ENCODE peak calls at places on chromosome X, in ten cellular contexts. M is lower lobe of right lung, L is tibial artery, R is mesenchymal stem cell, O is mesendoderm, I is heart left ventricle, N is mammary epithelial cell, Q is hepatocyte, W is body of pancreas, H is neuronal stem cell. D is an unnamed sample.

GRCh38 chrX:9416562-9417319 is 48.1 kb upstream of the TBL1X start:
- DNase-seq in R (peak; percentile 24), Q (no peak), H (no peak), W (no peak), O (no peak), N (no peak), M (no peak), I (no peak), L (peak; percentile 71), D (peak; percentile 74)

GRCh38 chrX:10246846-10247245 is 90.1 kb downstream of the CLCN4 start:
- DNase-seq in L (no peak), Q (no peak), W (no peak), N (no peak), H (no peak), I (no peak), O (no peak), M (no peak), R (no peak), D (no peak)

GRCh38 chrX:115892787-115893671 is 277.5 kb upstream of the AGTR2 start:
- DNase-seq in L (no peak), Q (no peak), M (no peak), O (peak; percentile 80), W (peak; percentile 85), H (no peak), R (peak; percentile 20), I (no peak), N (peak; percentile 73), D (no peak)

GRCh38 chrX:16307950-16308349 is 140.7 kb downstream of the MAGEB17 start:
- DNase-seq in M (no peak), R (no peak), N (no peak), H (no peak), L (no peak), O (no peak), W (no peak), Q (peak; percentile 8), I (no peak), D (no peak)

GRCh38 chrX:72271091-72271490 is 6.0 kb downstream of the RPS4X start:
- DNase-seq in W (no peak), M (no peak), L (no peak), N (no peak), R (no peak), H (no peak), I (no peak), Q (no peak), O (no peak), D (no peak)

GRCh38 chrX:153723351-153724251 is 586 bp downstream of the BCAP31 start:
- DNase-seq in H (peak; percentile 42), I (peak; percentile 66), N (peak; percentile 61), L (no peak), R (peak; percentile 61), W (peak; percentile 42), M (peak; percentile 65), Q (peak; percentile 57), O (peak; percentile 67), D (peak; percentile 63)

GRCh38 chrX:74422576-74423288 is 1.4 kb downstream of the SLC16A2 start:
- DNase-seq in W (peak; percentile 55), O (peak; percentile 88), Q (peak; percentile 74), M (peak; percentile 52), R (peak; percentile 73), N (peak; percentile 54), I (peak; percentile 79), H (peak; percentile 42), L (peak; percentile 83), D (peak; percentile 74)

GRCh38 chrX:54043696-54044125 is 562 bp downstream of the PHF8 start:
- DNase-seq in L (no peak), H (no peak), N (peak; percentile 38), W (peak; percentile 38), R (peak; percentile 48), M (no peak), Q (peak; percentile 53), O (no peak), I (peak; percentile 74), D (peak; percentile 58)

GRCh38 chrX:960821-961220 is 251.6 kb downstream of the CRLF2 start:
- DNase-seq in L (peak; percentile 56), W (no peak), N (no peak), Q (no peak), M (no peak), H (no peak), I (no peak), O (no peak), R (no peak), D (no peak)

GRCh38 chrX:120305531-120306145 is 5.6 kb downstream of the TMEM255A start:
- DNase-seq in O (peak; percentile 43), I (no peak), Q (peak; percentile 4), H (no peak), R (no peak), W (no peak), L (no peak), N (no peak), M (no peak), D (no peak)

GRCh38 chrX:98412058-98412457 is 1528.3 kb downstream of the RPA4 start:
- DNase-seq in H (no peak), L (no peak), I (no peak), N (no peak), R (no peak), W (no peak), M (no peak), Q (no peak), O (no peak), D (no peak)

GRCh38 chrX:101117701-101118100 is 19.7 kb downstream of the CENPI start:
- DNase-seq in L (no peak), W (no peak), Q (no peak), I (no peak), R (no peak), H (no peak), M (no peak), O (no peak), N (no peak), D (peak; percentile 42)

GRCh38 chrX:37320541-37321203 is 28.5 kb upstream of the PRRG1 start:
- DNase-seq in W (no peak), N (no peak), O (no peak), Q (no peak), I (no peak), H (no peak), L (no peak), R (no peak), M (no peak), D (no peak)

GRCh38 chrX:124211312-124211942 is 121.0 kb upstream of the TEX13D start:
- DNase-seq in N (peak; percentile 44), L (no peak), W (no peak), R (peak; percentile 22), H (no peak), Q (peak; percentile 37), I (no peak), M (no peak), O (peak; percentile 62), D (peak; percentile 20)

GRCh38 chrX:40169193-40170086 is 71.7 kb upstream of the BCOR start:
- DNase-seq in H (no peak), O (peak; percentile 85), M (peak; percentile 69), I (peak; percentile 75), N (no peak), L (peak; percentile 70), W (peak; percentile 57), Q (peak; percentile 92), R (peak; percentile 93), D (peak; percentile 81)

GRCh38 chrX:148774276-148774675 is 273.9 kb downstream of the AFF2 start:
- DNase-seq in M (no peak), L (no peak), N (no peak), Q (no peak), O (no peak), W (no peak), R (no peak), H (no peak), I (no peak), D (no peak)

GRCh38 chrX:133884430-133885394 is 100.7 kb downstream of the GPC3 start:
- DNase-seq in O (no peak), M (no peak), Q (no peak), I (no peak), W (no peak), H (no peak), R (no peak), N (no peak), L (no peak), D (no peak)
- H3K4me1 ChIP-seq in O (peaks cover 2% of the 10 kb centered on the region), M (no peaks in the 10 kb centered on the region), Q (no peaks in the 10 kb centered on the region), I (no peaks in the 10 kb centered on the region), W (peaks cover 8% of the 10 kb centered on the region), H (peaks cover 5% of the 10 kb centered on the region), R (no peaks in the 10 kb centered on the region), N (no peaks in the 10 kb centered on the region), L (no peaks in the 10 kb centered on the region), D (no peaks in the 10 kb centered on the region)

DNA sequence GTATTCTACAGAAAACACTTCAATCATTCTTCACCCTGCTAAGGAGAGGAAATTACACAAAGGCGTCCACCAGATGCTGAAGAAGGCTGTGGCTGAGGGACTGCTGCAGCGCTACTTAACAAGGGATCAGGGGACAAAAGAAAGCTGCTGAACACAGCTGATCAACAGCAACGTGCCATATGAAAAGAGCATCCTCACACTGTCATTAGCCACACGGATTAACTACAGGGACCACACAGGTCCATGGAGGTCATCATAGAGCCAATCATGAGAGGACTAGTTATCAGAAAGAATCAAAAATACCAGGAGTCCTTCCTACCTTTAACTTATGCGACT is 69.6 kb upstream of the STS start:
- DNase-seq in L (no peak), I (no peak), M (no peak), O (no peak), Q (no peak), R (no peak), H (no peak), N (no peak), W (no peak), D (no peak)
- H3K27me3 ChIP-seq in L (no peaks in the 10 kb centered on the region), I (no peaks in the 10 kb centered on the region), M (no peaks in the 10 kb centered on the region), O (no peaks in the 10 kb centered on the region), Q (no peaks in the 10 kb centered on the region), R (peaks cover 3% of the 10 kb centered on the region), H (no peaks in the 10 kb centered on the region), N (peaks cover 5% of the 10 kb centered on the region), W (no peaks in the 10 kb centered on the region), D (no peaks in the 10 kb centered on the region)

GRCh38 chrX:132044953-132045352 is 21.9 kb downstream of the STK26 start:
- DNase-seq in I (no peak), W (no peak), R (peak; percentile 72), O (no peak), L (no peak), N (no peak), M (no peak), Q (no peak), H (no peak), D (no peak)
- H3K4me1 ChIP-seq in I (no peaks in the 10 kb centered on the region), W (no peaks in the 10 kb centered on the region), R (no peaks in the 10 kb centered on the region), O (peaks cover 2% of the 10 kb centered on the region), L (no peaks in the 10 kb centered on the region), N (peaks cover 3% of the 10 kb centered on the region), M (no peaks in the 10 kb centered on the region), Q (no peaks in the 10 kb centered on the region), H (no peaks in the 10 kb centered on the region), D (no peaks in the 10 kb centered on the region)

DNA sequence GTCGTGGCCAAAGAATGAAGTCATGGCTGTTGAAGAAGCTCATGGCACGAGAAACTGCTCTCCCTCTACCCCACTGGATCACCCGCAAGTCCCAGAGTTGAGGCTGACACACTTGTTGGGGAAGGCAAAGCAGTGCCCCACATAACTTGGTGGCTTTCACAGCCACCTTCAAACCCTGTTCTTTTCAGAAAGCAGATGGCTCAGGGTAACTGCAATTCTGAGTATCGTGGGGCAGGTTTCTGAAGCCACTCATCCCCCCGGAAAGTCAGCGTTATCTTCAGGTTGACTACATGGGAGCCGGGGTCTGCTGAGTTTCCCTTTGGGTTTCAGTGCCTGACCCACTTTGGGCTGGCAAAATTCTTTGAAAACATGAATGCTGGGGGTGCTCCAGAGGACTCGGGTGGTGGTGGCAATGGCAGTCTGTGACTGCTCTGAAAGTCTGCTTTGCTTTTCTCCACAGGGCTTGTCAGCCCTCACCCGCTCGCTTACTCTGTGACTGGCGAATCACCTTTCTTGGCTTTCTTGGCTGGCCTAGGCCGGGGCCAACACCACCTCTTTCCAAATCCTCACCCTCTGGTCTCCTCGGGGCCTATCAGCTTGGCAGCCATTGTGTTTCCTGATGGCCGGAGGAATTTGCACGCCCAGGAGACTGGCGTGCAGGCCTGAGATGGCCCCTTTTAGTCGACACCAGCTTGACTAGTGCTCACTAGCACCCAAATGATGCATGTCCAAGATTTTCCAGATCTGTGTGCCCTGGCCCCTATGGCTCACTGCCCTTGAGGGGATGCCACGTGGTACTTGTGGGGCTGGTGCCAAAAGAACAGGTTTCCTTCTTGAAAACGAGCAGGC is 7.3 kb downstream of the PPP1R3F start:
- DNase-seq in L (no peak), M (no peak), R (no peak), I (no peak), N (no peak), O (no peak), W (peak; percentile 62), Q (no peak), H (no peak), D (no peak)
- H3K27me3 ChIP-seq in L (no peaks in the 10 kb centered on the region), M (no peaks in the 10 kb centered on the region), R (no peaks in the 10 kb centered on the region), I (no peaks in the 10 kb centered on the region), N (no peaks in the 10 kb centered on the region), O (no peaks in the 10 kb centered on the region), W (no peaks in the 10 kb centered on the region), Q (no peaks in the 10 kb centered on the region), H (no peaks in the 10 kb centered on the region), D (peaks cover 13% of the 10 kb centered on the region)

D was measured in adipocyte.